ENCODE peak calls at places on chromosomes 11 and 22, in ten cellular contexts. O is GM12865, C is HCT116, S is A549, B is AG04449, W is GM23338, A is right lobe of liver, V is cardiac muscle cell, P is tibial nerve, E is left ventricle myocardium inferior. U is an unnamed sample.

GRCh38 chr11:85779956-85780640 is 30.8 kb downstream of the SYTL2 start:
- DNase-seq in O (no peak), C (no peak), S (peak), B (peak), W (no peak), A (no peak), V (no peak), P (no peak), E (no peak), U (no peak)

GRCh38 chr11:84993386-84993785 is 633.8 kb downstream of the DLG2 start:
- DNase-seq in O (peak), C (peak), S (peak), B (no peak), W (peak), A (no peak), V (no peak), P (no peak), E (no peak), U (no peak)

GRCh38 chr11:65613091-65613928 is 711 bp downstream of the MAP3K11 start:
- DNase-seq in O (no peak), C (no peak), S (no peak), B (no peak), W (peak), A (peak), V (peak), P (no peak), E (no peak), U (no peak)

GRCh38 chr11:2883717-2884423 is 1.7 kb downstream of the CDKN1C start:
- DNase-seq in O (no peak), C (no peak), S (no peak), B (no peak), W (peak), A (no peak), V (peak), P (no peak), E (peak), U (no peak)

GRCh38 chr22:41092847-41093371 is 517 bp downstream of the EP300 start:
- DNase-seq in O (peak), C (no peak), S (peak), B (no peak), W (peak), A (peak), V (peak), P (peak), E (no peak), U (no peak)

GRCh38 chr22:43152355-43153071 is 1.2 kb downstream of the TSPO start:
- DNase-seq in O (peak), C (no peak), S (peak), B (no peak), W (no peak), A (peak), V (no peak), P (peak), E (peak), U (no peak)

GRCh38 chr11:129184581-129184980 is 7.5 kb downstream of the ARHGAP32 start:
- DNase-seq in O (no peak), C (no peak), S (no peak), B (no peak), W (no peak), A (no peak), V (no peak), P (no peak), E (no peak), U (no peak)

GRCh38 chr11:63768232-63769043 is at the start of gene ZFTA:
- DNase-seq in O (peak), C (no peak), S (peak), B (no peak), W (peak), A (peak), V (peak), P (no peak), E (peak), U (no peak)

GRCh38 chr11:40032331-40032730 is 1427.1 kb downstream of the LRRC4C start:
- DNase-seq in O (no peak), C (no peak), S (no peak), B (no peak), W (peak), A (no peak), V (no peak), P (no peak), E (no peak), U (no peak)

DNA sequence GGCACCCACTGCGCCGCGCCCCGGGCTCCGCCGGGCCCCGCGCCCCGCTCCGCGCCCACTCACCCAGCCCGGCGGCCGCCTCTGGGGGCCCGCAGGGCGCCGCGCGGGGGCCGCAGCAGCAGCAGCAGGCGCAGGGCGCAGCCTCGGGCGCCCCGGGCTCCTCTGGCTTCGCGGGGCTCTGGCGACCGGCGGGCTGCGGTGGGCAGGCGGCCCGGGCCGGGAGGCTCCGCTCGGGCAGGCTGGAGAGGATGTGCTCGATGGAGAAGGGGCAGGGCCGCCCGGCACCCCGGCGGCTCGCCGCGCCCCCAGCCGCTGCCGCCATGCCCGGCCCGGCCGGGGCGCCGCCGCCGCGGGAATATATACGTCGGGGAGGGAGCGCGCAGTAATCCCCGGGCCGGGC is at the start of gene GSC2:
- DNase-seq in O (no peak), C (no peak), S (no peak), B (no peak), W (no peak), A (no peak), V (no peak), P (no peak), E (no peak), U (no peak)
- H3K4me3 ChIP-seq in O (no peak), C (no peak), S (peak), B (no peak), W (peak), A (peak), V (no peak), P (no peak), E (peak), U (no peak)

GRCh38 chr11:76836613-76837291 is 24.0 kb upstream of the ACER3 start:
- DNase-seq in O (no peak), C (no peak), S (no peak), B (no peak), W (no peak), A (no peak), V (no peak), P (no peak), E (no peak), U (no peak)
- TF ChIP-seq CTCF in O (no peak), C (peak), S (no peak), B (no peak), W (no peak), A (no peak), V (peak), P (no peak), E (no peak), U (peak)

GRCh38 chr11:34626393-34626792 is 5.5 kb downstream of the EHF start:
- DNase-seq in O (no peak), C (no peak), S (no peak), B (no peak), W (no peak), A (no peak), V (no peak), P (no peak), E (no peak), U (no peak)
- H3K4me3 ChIP-seq in O (no peak), C (peak), S (no peak), B (no peak), W (no peak), A (no peak), V (no peak), P (no peak), E (no peak), U (no peak)

GRCh38 chr11:8870461-8871282 is 40.3 kb upstream of the AKIP1 start:
- DNase-seq in O (peak), C (peak), S (peak), B (no peak), W (peak), A (peak), V (peak), P (peak), E (peak), U (no peak)
- TF ChIP-seq CTCF in O (no peak), C (no peak), S (no peak), B (no peak), W (no peak), A (no peak), V (no peak), P (no peak), E (no peak), U (no peak)

DNA sequence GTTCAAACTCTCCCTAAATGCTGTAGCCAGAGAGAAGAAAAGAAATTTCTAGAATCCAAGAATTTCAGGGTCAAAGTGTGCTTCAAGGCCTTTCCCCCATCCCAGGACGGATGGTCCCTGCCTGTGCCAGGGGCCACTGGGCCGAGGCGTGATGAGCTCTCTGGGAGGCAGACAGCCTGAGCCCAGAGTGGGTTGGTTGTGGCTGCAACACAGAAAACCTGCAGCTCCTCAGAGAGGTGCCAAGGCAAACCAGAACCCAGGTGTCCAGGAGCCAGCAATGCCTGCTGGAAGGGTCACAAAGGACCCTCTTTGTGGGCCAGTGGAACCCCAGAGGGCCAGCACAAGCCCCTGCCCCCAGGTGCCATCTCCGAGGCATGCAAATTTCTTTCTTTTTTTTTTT is 2.6 kb upstream of the APOL6 start:
- DNase-seq in O (no peak), C (no peak), S (no peak), B (no peak), W (no peak), A (no peak), V (no peak), P (no peak), E (no peak), U (no peak)
- H3K4me3 ChIP-seq in O (no peak), C (no peak), S (no peak), B (no peak), W (no peak), A (no peak), V (no peak), P (no peak), E (no peak), U (no peak)

GRCh38 chr11:70364198-70364597 is 34.1 kb upstream of the CTTN start:
- DNase-seq in O (no peak), C (no peak), S (no peak), B (no peak), W (no peak), A (no peak), V (no peak), P (no peak), E (no peak), U (no peak)

GRCh38 chr11:70371241-70371640 is 27.1 kb upstream of the CTTN start:
- DNase-seq in O (no peak), C (no peak), S (no peak), B (no peak), W (no peak), A (no peak), V (no peak), P (no peak), E (no peak), U (no peak)

GRCh38 chr11:70364745-70365535 is 33.4 kb upstream of the CTTN start:
- DNase-seq in O (no peak), C (no peak), S (no peak), B (no peak), W (no peak), A (no peak), V (no peak), P (no peak), E (no peak), U (no peak)

GRCh38 chr11:70365536-70365912 is 32.8 kb upstream of the CTTN start:
- DNase-seq in O (no peak), C (no peak), S (no peak), B (no peak), W (no peak), A (no peak), V (no peak), P (no peak), E (no peak), U (no peak)

DNA sequence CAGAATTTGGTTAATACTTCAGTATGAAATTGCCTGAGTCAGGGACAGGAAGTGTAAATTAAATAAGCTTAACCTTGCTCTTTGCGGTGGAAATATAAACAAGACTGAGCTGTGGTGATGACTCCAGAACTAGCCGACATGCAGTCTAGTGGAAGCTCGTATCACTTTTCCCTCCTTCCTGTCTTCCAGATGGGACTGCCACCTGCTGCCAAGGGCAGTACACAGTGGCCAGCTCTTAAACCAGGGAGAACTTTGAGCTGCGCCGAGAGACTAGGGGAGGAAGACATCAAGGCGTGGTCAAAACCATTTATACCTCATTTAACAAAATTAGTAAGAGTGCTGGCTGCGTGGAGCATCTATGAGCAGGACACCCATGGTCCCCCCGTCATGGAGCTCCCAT is 31.3 kb upstream of the CTTN start:
- DNase-seq in O (no peak), C (no peak), S (no peak), B (no peak), W (no peak), A (no peak), V (no peak), P (no peak), E (no peak), U (no peak)
- TF ChIP-seq CTCF in O (no peak), C (no peak), S (no peak), B (no peak), W (no peak), A (no peak), V (no peak), P (no peak), E (no peak), U (no peak)

DNA sequence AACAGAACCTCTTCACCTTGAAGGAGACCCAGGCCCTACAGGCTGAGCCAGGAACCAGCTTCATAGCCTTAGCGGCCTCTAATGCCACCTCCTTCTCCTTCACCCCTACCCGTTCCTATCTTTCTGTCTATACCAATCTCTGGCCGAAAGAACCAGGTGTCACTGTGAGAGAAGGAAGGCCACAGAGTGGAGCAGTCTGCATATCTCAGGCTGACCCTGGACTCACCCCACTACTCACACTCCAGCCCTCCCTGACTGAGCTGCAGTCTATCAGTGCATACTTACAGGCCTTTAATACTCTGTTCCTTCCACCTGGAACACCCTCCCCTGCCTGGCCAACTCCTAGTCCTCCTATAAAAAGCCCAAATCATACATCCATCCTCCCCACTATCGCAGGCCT is 32.7 kb downstream of the ARAP1 start:
- DNase-seq in O (peak), C (no peak), S (no peak), B (no peak), W (no peak), A (no peak), V (peak), P (no peak), E (no peak), U (no peak)
- H3K4me3 ChIP-seq in O (peak), C (no peak), S (no peak), B (peak), W (no peak), A (no peak), V (no peak), P (no peak), E (peak), U (no peak)

GRCh38 chr11:78149646-78150045 is 10.2 kb upstream of the ALG8 start:
- DNase-seq in O (no peak), C (no peak), S (peak), B (peak), W (no peak), A (no peak), V (no peak), P (peak), E (no peak), U (no peak)
- TF ChIP-seq CTCF in O (no peak), C (no peak), S (peak), B (peak), W (no peak), A (peak), V (peak), P (no peak), E (peak), U (peak)

U was measured in astrocyte of the cerebellum.